ENCODE peak calls at places on chromosomes 7 and 10, in nine cellular contexts. C is A673, L is lung, N is brain microvascular endothelial cell, U is astrocyte, P is cardiac fibroblast, V is fibroblast of pulmonary artery, Z is kidney, Y is bronchial epithelial cell. O is an unnamed sample.

GRCh38 chr10:15180736-15181135 is 12.2 kb upstream of the NMT2 start:
- DNase-seq in C (no peak), L (no peak), N (no peak), U (no peak), P (peak; percentile 63), V (peak; percentile 73), Z (no peak), Y (no peak), O (no peak)

GRCh38 chr7:19772323-19772722 is 1.1 kb downstream of the TMEM196 start:
- DNase-seq in C (no peak), L (no peak), N (no peak), U (no peak), P (no peak), V (no peak), Z (no peak), Y (peak; percentile 42), O (peak; percentile 20)

GRCh38 chr7:140242057-140243031 is 65.6 kb upstream of the KDM7A start:
- DNase-seq in C (no peak), L (no peak), N (no peak), U (no peak), P (no peak), V (no peak), Z (no peak), Y (peak; percentile 5), O (no peak)

GRCh38 chr7:149856583-149856982 is 17.2 kb upstream of the ATP6V0E2 start:
- DNase-seq in C (no peak), L (no peak), N (no peak), U (no peak), P (no peak), V (no peak), Z (no peak), Y (peak; percentile 24), O (no peak)

GRCh38 chr10:99682752-99683151 is 23.4 kb downstream of the ENTPD7 start:
- DNase-seq in C (no peak), L (no peak), N (no peak), U (no peak), P (peak; percentile 2), V (peak; percentile 12), Z (no peak), Y (peak; percentile 52), O (peak; percentile 17)

GRCh38 chr10:122435212-122435827 is 19.1 kb upstream of the ARMS2 start:
- DNase-seq in C (peak; percentile 64), L (no peak), N (no peak), U (no peak), P (peak; percentile 60), V (peak; percentile 71), Z (no peak), Y (peak; percentile 49), O (no peak)

GRCh38 chr7:143429770-143430698 is 13.2 kb upstream of the TAS2R60 start:
- DNase-seq in C (no peak), L (no peak), N (no peak), U (peak; percentile 14), P (no peak), V (peak; percentile 17), Z (no peak), Y (peak; percentile 84), O (no peak)

GRCh38 chr10:129628823-129629222 is 161.8 kb downstream of the MGMT start:
- DNase-seq in C (peak; percentile 36), L (no peak), N (no peak), U (no peak), P (no peak), V (no peak), Z (no peak), Y (no peak), O (no peak)

GRCh38 chr10:92110039-92110794 is 180.7 kb downstream of the CPEB3 start:
- DNase-seq in C (no peak), L (no peak), N (peak; percentile 46), U (peak; percentile 77), P (peak; percentile 40), V (peak; percentile 32), Z (no peak), Y (no peak), O (no peak)

GRCh38 chr10:113880236-113880635 is 25.8 kb downstream of the NHLRC2 start:
- DNase-seq in C (no peak), L (no peak), N (no peak), U (peak; percentile 58), P (no peak), V (peak; percentile 38), Z (no peak), Y (peak; percentile 53), O (no peak)

GRCh38 chr7:40986351-40986873 is 716.5 kb downstream of the INHBA start:
- DNase-seq in C (no peak), L (no peak), N (peak; percentile 89), U (peak; percentile 96), P (peak; percentile 89), V (peak; percentile 94), Z (no peak), Y (peak; percentile 52), O (no peak)

GRCh38 chr7:20331231-20331880 is 656 bp downstream of the ITGB8 start:
- DNase-seq in C (peak; percentile 51), L (peak; percentile 38), N (peak; percentile 18), U (no peak), P (peak; percentile 46), V (peak; percentile 46), Z (peak; percentile 81), Y (no peak), O (peak; percentile 76)

GRCh38 chr10:119211176-119211575 is 3.8 kb downstream of the GRK5 start:
- DNase-seq in C (no peak), L (no peak), N (no peak), U (peak; percentile 73), P (peak; percentile 80), V (peak; percentile 79), Z (no peak), Y (no peak), O (no peak)

GRCh38 chr7:20642171-20642570 is 26.7 kb downstream of the ABCB5 start:
- DNase-seq in C (no peak), L (no peak), N (no peak), U (peak; percentile 58), P (peak; percentile 21), V (peak; percentile 10), Z (no peak), Y (peak; percentile 7), O (no peak)

GRCh38 chr7:46079421-46079820 is 158.3 kb upstream of the IGFBP3 start:
- DNase-seq in C (no peak), L (no peak), N (no peak), U (no peak), P (no peak), V (no peak), Z (no peak), Y (no peak), O (no peak)

GRCh38 chr7:1638113-1638726 is 31.9 kb upstream of the ELFN1 start:
- DNase-seq in C (peak; percentile 59), L (no peak), N (no peak), U (no peak), P (peak; percentile 37), V (no peak), Z (peak; percentile 45), Y (no peak), O (peak; percentile 65)

GRCh38 chr10:119521443-119522204 is 20.9 kb downstream of the RGS10 start:
- DNase-seq in C (peak; percentile 47), L (no peak), N (peak; percentile 26), U (peak; percentile 88), P (peak; percentile 51), V (peak; percentile 73), Z (no peak), Y (peak; percentile 84), O (peak; percentile 50)

GRCh38 chr7:75712517-75713361 is 26.0 kb downstream of the HIP1 start:
- DNase-seq in C (no peak), L (no peak), N (no peak), U (no peak), P (no peak), V (no peak), Z (no peak), Y (no peak), O (no peak)

GRCh38 chr7:33744293-33744692 is 161.0 kb upstream of the BMPER start:
- DNase-seq in C (peak; percentile 53), L (no peak), N (no peak), U (no peak), P (peak; percentile 62), V (peak; percentile 65), Z (no peak), Y (peak; percentile 78), O (peak; percentile 52)

GRCh38 chr7:105298439-105298894 is 90.3 kb downstream of the SRPK2 start:
- DNase-seq in C (no peak), L (no peak), N (no peak), U (no peak), P (no peak), V (no peak), Z (no peak), Y (no peak), O (peak; percentile 60)

GRCh38 chr10:68542046-68542445 is 14.7 kb upstream of the SLC25A16 start:
- DNase-seq in C (no peak), L (no peak), N (no peak), U (peak; percentile 15), P (no peak), V (no peak), Z (no peak), Y (peak; percentile 27), O (no peak)
- H3K4me3 ChIP-seq in C (no peak overlapping the region), L (no peak overlapping the region), N (no peak overlapping the region), U (no peak overlapping the region), P (no peak overlapping the region), V (no peak overlapping the region), Z (no peak overlapping the region), Y (no peak overlapping the region), O (no peak overlapping the region)

DNA sequence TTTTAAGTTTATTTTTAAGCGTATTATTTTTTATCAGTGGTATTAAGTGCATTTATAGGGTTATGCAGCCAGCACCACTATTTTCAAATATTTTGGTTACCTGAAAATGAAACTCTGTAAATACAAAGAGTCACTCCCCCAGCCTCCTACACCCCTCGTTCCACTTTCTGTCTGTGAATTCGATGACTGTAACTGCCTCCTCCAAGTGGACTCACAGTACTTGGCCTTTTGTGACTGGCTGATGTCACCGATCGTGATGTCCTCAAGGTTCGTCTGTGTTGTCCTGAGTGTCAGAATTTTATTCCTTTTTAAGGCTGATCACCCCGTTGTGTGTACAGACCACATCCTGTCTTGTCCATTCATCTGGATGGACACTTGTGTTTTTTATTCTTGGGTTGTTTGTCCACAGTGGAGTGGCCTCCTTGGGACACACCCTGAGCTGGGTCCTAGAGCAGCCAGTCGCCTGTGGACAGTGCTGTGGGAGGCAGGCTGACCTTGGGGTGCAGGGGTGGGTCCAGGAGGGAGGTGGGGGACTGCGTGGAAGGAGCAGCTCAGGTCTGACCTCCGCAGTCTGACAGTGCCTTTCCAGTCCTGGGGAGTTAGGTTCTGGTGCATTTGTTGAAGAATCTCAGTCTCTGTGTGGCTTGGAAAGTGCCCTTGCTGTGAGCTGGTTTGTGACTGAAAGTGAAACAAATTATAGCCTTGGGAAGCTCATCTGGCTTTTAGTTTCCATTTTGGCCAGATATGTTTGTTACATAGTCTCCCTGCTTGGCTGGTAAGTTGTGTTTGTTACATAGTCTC is 6.9 kb downstream of the MTG1 start:
- DNase-seq in C (no peak), L (no peak), N (no peak), U (no peak), P (no peak), V (no peak), Z (peak; percentile 62), Y (no peak), O (peak; percentile 9)
- H3K4me3 ChIP-seq in C (no peak overlapping the region), L (no peak overlapping the region), N (no peak overlapping the region), U (no peak overlapping the region), P (no peak overlapping the region), V (no peak overlapping the region), Z (no peak overlapping the region), Y (no peak overlapping the region), O (no peak overlapping the region)

GRCh38 chr7:117323877-117324699 is 1.2 kb upstream of the WNT2 start:
- DNase-seq in C (peak; percentile 21), L (peak; percentile 59), N (peak; percentile 37), U (peak; percentile 73), P (peak; percentile 64), V (peak; percentile 57), Z (peak; percentile 80), Y (no peak), O (peak; percentile 74)
- H3K4me3 ChIP-seq in C (peak overlapping the region; percentile 35), L (peak overlapping the region; percentile 17), N (peak overlapping the region; percentile 61), U (peak overlapping the region; percentile 63), P (peak overlapping the region; percentile 47), V (peak overlapping the region; percentile 48), Z (peak overlapping the region; percentile 33), Y (peak overlapping the region; percentile 33), O (peak overlapping the region; percentile 43)

GRCh38 chr10:101216207-101216607 is 13.1 kb downstream of the LBX1 start:
- DNase-seq in C (peak; percentile 52), L (no peak), N (no peak), U (no peak), P (no peak), V (no peak), Z (no peak), Y (no peak), O (peak; percentile 72)
- H3K4me3 ChIP-seq in C (peak overlapping the region; percentile 29), L (no peak overlapping the region), N (no peak overlapping the region), U (no peak overlapping the region), P (no peak overlapping the region), V (no peak overlapping the region), Z (no peak overlapping the region), Y (no peak overlapping the region), O (no peak overlapping the region)

O was measured in H7.